ENCODE peak calls at places on chromosomes 2 and 18, in four cellular contexts. R is endodermal cell; B is tibial artery; M is CD8-positive, alpha-beta memory T cell. G is an unnamed sample. For H3K4me1, the result is how much of the 10 kb centered on the place peaks cover.

GRCh38 chr18:5993938-5994337 is 98.6 kb upstream of the TMEM200C start:
- DNase-seq in R (peak), B (no peak), M (no peak), G (peak)

GRCh38 chr18:70028084-70028483 is 80.4 kb upstream of the CD226 start:
- DNase-seq in R (no peak), B (no peak), M (no peak), G (no peak)

GRCh38 chr2:195049372-195050031 is 607.5 kb upstream of the SLC39A10 start:
- DNase-seq in R (no peak), B (no peak), M (no peak), G (no peak)

GRCh38 chr2:174117951-174118930 is 130.1 kb downstream of the OLA1 start:
- DNase-seq in M (no peak), R (no peak), B (no peak), G (no peak)

GRCh38 chr18:22607284-22607635 is 189.5 kb upstream of the CTAGE1 start:
- DNase-seq in R (no peak), B (no peak), M (no peak), G (no peak)

GRCh38 chr2:196318517-196319377 is 147.4 kb upstream of the STK17B start:
- DNase-seq in B (no peak), M (no peak), R (no peak), G (no peak)

GRCh38 chr2:24365826-24366225 is 5.5 kb upstream of the ITSN2 start:
- DNase-seq in B (no peak), M (no peak), R (no peak), G (no peak)

GRCh38 chr2:117127680-117128079 is 686.8 kb upstream of the DDX18 start:
- DNase-seq in B (no peak), M (no peak), R (no peak), G (no peak)

GRCh38 chr2:23636412-23636811 is 251.4 kb downstream of the KLHL29 start:
- DNase-seq in M (no peak), R (peak), B (peak), G (no peak)

GRCh38 chr2:210215120-210215519 is 10.1 kb downstream of the ACADL start:
- DNase-seq in M (no peak), B (no peak), R (no peak), G (no peak)

GRCh38 chr2:3494984-3495666 is 24.2 kb downstream of the ADI1 start:
- DNase-seq in B (no peak), R (no peak), M (no peak), G (no peak)

GRCh38 chr2:122736279-122736678 is 980.8 kb downstream of the TSN start:
- DNase-seq in M (no peak), B (no peak), R (no peak), G (no peak)

GRCh38 chr2:142180820-142181533 is 50.2 kb upstream of the LRP1B start:
- DNase-seq in M (no peak), R (peak), B (no peak), G (no peak)

GRCh38 chr2:205776720-205777119 is 94.4 kb downstream of the NRP2 start:
- DNase-seq in R (no peak), B (no peak), M (no peak), G (no peak)

GRCh38 chr18:76506974-76507764 is 12.1 kb upstream of the ZNF516 start:
- DNase-seq in R (no peak), B (no peak), M (no peak), G (no peak)

GRCh38 chr2:135093192-135093591 is 41.1 kb downstream of the RAB3GAP1 start:
- DNase-seq in B (no peak), R (no peak), M (no peak), G (no peak)

GRCh38 chr18:3758531-3758930 is 308.6 kb downstream of the TGIF1 start:
- DNase-seq in B (no peak), M (no peak), R (no peak), G (no peak)

GRCh38 chr18:35454803-35455202 is 43.0 kb downstream of the INO80C start:
- DNase-seq in B (no peak), R (no peak), M (no peak), G (no peak)

GRCh38 chr2:104845552-104845931 is 8.4 kb upstream of the POU3F3 start:
- DNase-seq in M (no peak), B (no peak), R (peak), G (no peak)

GRCh38 chr18:3345885-3346284 is 84.0 kb downstream of the MYL12B start:
- DNase-seq in R (no peak), M (no peak), B (no peak), G (no peak)

GRCh38 chr2:241577413-241578122 is 19.0 kb downstream of the BOK start:
- DNase-seq in B (peak), M (no peak), R (peak), G (no peak)

GRCh38 chr2:73588177-73588576 is 54.0 kb downstream of the NAT8 start:
- DNase-seq in M (no peak), B (no peak), R (peak), G (peak)

GRCh38 chr2:20227894-20228505 is 3.1 kb upstream of the SDC1 start:
- DNase-seq in M (no peak), B (peak), R (peak), G (no peak)

GRCh38 chr2:143261986-143262784 is 133.0 kb downstream of the ARHGAP15 start:
- DNase-seq in B (no peak), M (peak), R (no peak), G (no peak)

GRCh38 chr2:9618410-9618809 is 12.4 kb downstream of the YWHAQ start:
- DNase-seq in M (peak), B (no peak), R (no peak), G (no peak)

GRCh38 chr18:51007787-51008134 is 22.3 kb upstream of the SMAD4 start:
- DNase-seq in M (no peak), R (no peak), B (no peak), G (no peak)

GRCh38 chr18:36572135-36572856 is 256.5 kb downstream of the TPGS2 start:
- DNase-seq in B (no peak), M (no peak), R (peak), G (peak)

GRCh38 chr2:2182688-2183087 is 148.4 kb downstream of the MYT1L start:
- DNase-seq in M (no peak), R (no peak), B (no peak), G (peak)

GRCh38 chr2:40244251-40245010 is 207.5 kb downstream of the SLC8A1 start:
- DNase-seq in M (no peak), R (peak), B (peak), G (no peak)

GRCh38 chr2:241903121-241904010 is 33.8 kb downstream of the RTP5 start:
- DNase-seq in M (no peak), R (peak), B (no peak), G (no peak)

GRCh38 chr2:219180961-219181360 is 2.9 kb downstream of the RETREG2 start:
- DNase-seq in B (no peak), R (no peak), M (no peak), G (peak)

GRCh38 chr18:55544028-55544427 is 44.0 kb downstream of the TCF4 start:
- DNase-seq in R (no peak), B (no peak), M (no peak), G (no peak)

GRCh38 chr18:10228380-10228779 is 226.1 kb upstream of the APCDD1 start:
- DNase-seq in M (no peak), R (no peak), B (no peak), G (peak)

GRCh38 chr2:43312751-43313641 is 86.6 kb upstream of the ZFP36L2 start:
- DNase-seq in M (no peak), B (peak), R (no peak), G (no peak)

DNA sequence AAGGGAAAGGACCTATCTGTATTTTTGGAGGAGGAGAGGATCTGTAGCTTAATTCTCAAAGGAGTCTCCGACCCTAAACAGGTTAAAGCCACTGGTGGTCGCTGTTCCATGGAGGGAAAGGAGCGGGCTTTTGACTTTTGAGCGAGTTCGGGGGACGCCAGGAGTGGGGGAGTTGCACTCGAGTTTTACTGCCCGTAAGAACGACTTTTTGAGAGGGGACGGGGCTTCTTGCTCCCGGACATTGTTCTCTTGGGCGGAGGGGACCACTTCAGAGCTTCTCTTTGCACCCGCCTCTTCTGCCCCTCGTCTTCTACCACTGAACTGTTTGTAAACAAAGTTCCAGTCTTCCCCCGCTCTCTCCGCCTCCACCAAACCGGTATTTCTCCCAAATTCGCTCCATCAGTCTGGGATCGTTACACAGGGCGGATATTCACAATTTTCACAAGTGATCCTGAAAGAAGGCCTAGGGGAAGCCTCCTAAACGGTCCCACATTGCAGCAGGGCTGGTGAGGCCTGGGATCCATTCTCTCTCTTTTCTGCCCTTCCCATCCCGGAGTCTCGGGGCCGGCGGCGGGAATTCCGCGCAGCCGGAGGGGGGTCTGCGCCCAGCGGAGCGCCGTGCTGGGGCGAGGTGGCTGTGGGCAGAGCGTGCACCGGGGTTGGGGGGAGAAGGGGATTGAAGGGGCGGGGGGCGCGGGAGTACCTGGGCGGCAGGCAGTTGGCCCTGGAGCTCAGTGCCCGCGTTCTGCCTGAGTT is 6.6 kb downstream of the DLX2 start:
- DNase-seq in M (peak), B (no peak), R (peak), G (no peak)
- H3K4me1 ChIP-seq in M (half or more), B (half or more), R (under half), G (half or more)

GRCh38 chr2:216696321-216696720 is 972 bp upstream of the IGFBP5 start:
- DNase-seq in B (no peak), R (no peak), M (no peak), G (no peak)

GRCh38 chr2:216694826-216695217 is 527 bp downstream of the IGFBP5 start:
- DNase-seq in B (no peak), M (no peak), R (no peak), G (no peak)

GRCh38 chr2:216694201-216694825 is 1.0 kb downstream of the IGFBP5 start:
- DNase-seq in M (peak), R (peak), B (peak), G (no peak)

GRCh38 chr2:216696751-216697560 is 1.6 kb upstream of the IGFBP5 start:
- DNase-seq in R (no peak), B (no peak), M (no peak), G (no peak)

DNA sequence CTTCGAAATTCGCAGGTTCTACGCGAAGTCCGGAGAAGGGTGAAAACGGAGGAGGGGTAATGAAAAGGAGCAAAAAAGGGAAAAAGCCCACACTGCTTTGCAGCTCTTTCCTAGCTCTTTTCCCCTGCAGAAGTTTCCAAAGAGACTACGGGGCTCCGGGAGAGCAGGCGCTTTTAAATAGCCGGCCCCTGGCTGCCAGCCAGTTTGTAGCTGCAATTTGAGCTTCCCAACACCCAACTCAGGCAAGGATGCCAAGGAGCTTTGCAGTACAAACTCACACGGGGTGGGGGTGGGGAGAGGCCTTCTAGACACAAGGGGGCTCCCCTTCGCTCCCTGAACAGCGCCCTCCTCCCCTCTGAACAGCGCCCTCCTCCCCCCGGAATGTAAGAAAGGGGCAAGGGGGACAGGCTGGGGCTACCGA is at the start of gene IGFBP5:
- DNase-seq in B (peak), M (no peak), R (peak), G (peak)
- H3K4me3 ChIP-seq in B (peak), M (no peak), R (peak), G (peak)

GRCh38 chr2:99490088-99491065 is 560 bp upstream of the REV1 start:
- DNase-seq in B (peak), M (peak), R (peak), G (peak)

GRCh38 chr2:99488999-99489757 is 639 bp downstream of the REV1 start:
- DNase-seq in R (peak), B (peak), M (peak), G (peak)

GRCh38 chr2:99489758-99490087 is at the start of gene REV1:
- DNase-seq in B (no peak), R (no peak), M (no peak), G (no peak)

GRCh38 chr2:99487906-99488305 is 1.9 kb downstream of the REV1 start:
- DNase-seq in B (no peak), M (no peak), R (no peak), G (no peak)

DNA sequence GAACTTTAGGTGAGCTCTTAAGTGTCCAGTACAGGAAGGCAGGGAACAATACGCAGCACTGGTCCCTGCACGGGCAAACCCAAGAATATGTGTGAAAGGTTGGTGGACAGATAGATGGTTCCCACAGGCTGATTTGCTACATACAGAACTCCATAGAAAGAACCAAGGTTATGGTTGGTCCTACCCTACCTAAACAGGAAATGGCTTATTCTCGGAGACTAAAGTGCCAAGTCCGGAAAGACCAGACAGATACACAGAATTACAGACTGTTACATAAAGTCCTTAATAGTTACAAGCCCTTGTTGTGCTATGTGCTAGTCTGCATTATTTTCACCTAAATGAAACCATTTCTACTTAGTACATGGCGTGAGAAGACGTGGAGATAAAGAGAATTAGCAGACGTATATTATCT is 1.2 kb downstream of the REV1 start:
- DNase-seq in R (no peak), B (no peak), M (no peak), G (peak)
- H3K4me1 ChIP-seq in R (under half), B (under half), M (under half), G (under half)

DNA sequence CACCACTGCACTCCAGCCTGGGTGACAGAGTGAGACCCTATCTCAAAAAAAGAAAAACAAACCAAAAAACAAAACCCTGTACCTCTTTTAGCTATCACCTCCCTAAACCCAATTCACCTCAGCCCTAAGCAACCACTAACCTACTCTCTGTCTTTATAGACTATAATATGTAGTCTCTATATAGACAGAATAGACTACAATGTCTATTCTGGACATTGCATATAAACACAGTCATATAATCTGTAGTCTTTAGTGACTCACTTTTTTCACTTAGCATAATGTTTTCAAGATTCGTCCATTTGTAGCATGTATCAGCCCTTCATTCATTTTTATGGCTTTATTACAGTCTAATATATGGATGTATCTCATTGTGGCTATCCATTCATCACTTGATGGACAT is 37.2 kb upstream of the MRPL33 start:
- DNase-seq in B (no peak), R (no peak), M (no peak), G (no peak)
- H3K4me3 ChIP-seq in B (no peak), R (no peak), M (no peak), G (no peak)